ENCODE peak calls at places on chromosomes 13 and 19, in eight cellular contexts. Y is H1, T is GM23338, U is spleen, W is endothelial cell of umbilical vein, Z is GM12878, G is K562, L is suprapubic skin. R is an unnamed sample.

GRCh38 chr19:48506138-48506733 is 5.4 kb downstream of the LMTK3 start:
- DNase-seq in G (peak; percentile 75), L (no peak), U (no peak), Z (no peak), Y (no peak), W (no peak), T (peak; percentile 85), R (no peak)

GRCh38 chr19:46783670-46784069 is 4.7 kb downstream of the SLC1A5 start:
- DNase-seq in Z (no peak), U (no peak), G (no peak), L (no peak), Y (no peak), W (no peak), T (no peak), R (no peak)

GRCh38 chr13:41944635-41945401 is 16.1 kb downstream of the VWA8 start:
- DNase-seq in W (no peak), L (no peak), U (no peak), Y (no peak), Z (no peak), T (no peak), G (no peak), R (no peak)

GRCh38 chr19:56146904-56147303 is 5.8 kb downstream of the ZNF444 start:
- DNase-seq in W (no peak), U (no peak), G (no peak), Z (no peak), T (no peak), Y (no peak), L (no peak), R (no peak)

GRCh38 chr19:40807147-40808020 is 8.4 kb downstream of the EGLN2 start:
- DNase-seq in Y (no peak), G (no peak), W (no peak), T (peak; percentile 85), U (no peak), Z (no peak), L (no peak), R (no peak)

GRCh38 chr19:48819366-48819816 is 8.6 kb upstream of the BCAT2 start:
- DNase-seq in Z (no peak), T (no peak), G (peak; percentile 47), Y (no peak), W (peak; percentile 48), U (no peak), L (peak; percentile 96), R (peak; percentile 97)

GRCh38 chr13:70844391-70845108 is 736.3 kb upstream of the KLHL1 start:
- DNase-seq in Y (no peak), Z (no peak), U (no peak), W (no peak), G (no peak), L (no peak), T (no peak), R (no peak)

GRCh38 chr19:11382898-11383705 is 1.0 kb downstream of the EPOR start:
- DNase-seq in T (peak; percentile 85), U (peak; percentile 91), G (peak; percentile 95), W (peak; percentile 28), L (peak; percentile 75), Z (no peak), Y (no peak), R (no peak)

GRCh38 chr19:2426661-2427322 is 594 bp downstream of the TIMM13 start:
- DNase-seq in W (no peak), L (peak; percentile 76), G (peak; percentile 82), T (peak; percentile 58), Z (no peak), U (peak; percentile 88), Y (no peak), R (no peak)

GRCh38 chr19:45420356-45420755 is 3.4 kb downstream of the ERCC1 start:
- DNase-seq in G (no peak), U (no peak), T (no peak), W (no peak), L (no peak), Y (no peak), Z (no peak), R (no peak)

GRCh38 chr19:15114153-15114540 is 6.9 kb downstream of the SYDE1 start:
- DNase-seq in Y (no peak), T (no peak), G (no peak), L (no peak), Z (no peak), U (no peak), W (no peak), R (no peak)

GRCh38 chr19:53877361-53877766 is 4.6 kb upstream of the PRKCG start:
- DNase-seq in W (no peak), G (no peak), U (no peak), Z (no peak), T (peak; percentile 34), L (no peak), Y (no peak), R (no peak)

GRCh38 chr13:24119593-24120508 is 40.7 kb upstream of the SPATA13 start:
- DNase-seq in W (peak; percentile 14), Y (no peak), G (no peak), L (no peak), U (no peak), T (no peak), Z (no peak), R (no peak)

GRCh38 chr19:50712833-50713232 is 6.8 kb downstream of the SHANK1 start:
- DNase-seq in T (no peak), Y (no peak), U (no peak), Z (no peak), L (no peak), G (no peak), W (no peak), R (no peak)

GRCh38 chr19:57850553-57851017 is 926 bp downstream of the ZNF587 start:
- DNase-seq in G (peak; percentile 56), T (peak; percentile 86), Y (no peak), W (peak; percentile 74), U (no peak), L (no peak), Z (no peak), R (no peak)

GRCh38 chr13:98822238-98822606 is 69.8 kb upstream of the SLC15A1 start:
- DNase-seq in T (no peak), Y (no peak), W (no peak), Z (no peak), G (no peak), L (no peak), U (no peak), R (peak; percentile 89)

GRCh38 chr13:72545030-72545719 is 182.3 kb downstream of the MZT1 start:
- DNase-seq in Y (no peak), Z (no peak), T (no peak), L (no peak), G (no peak), U (no peak), W (no peak), R (no peak)

GRCh38 chr19:47284324-47284899 is 9.7 kb downstream of the INAFM1 start:
- DNase-seq in Z (no peak), W (peak; percentile 57), G (peak; percentile 79), Y (no peak), T (peak; percentile 83), L (no peak), U (no peak), R (no peak)

GRCh38 chr19:33248954-33249613 is 23.4 kb upstream of the SLC7A10 start:
- DNase-seq in U (peak; percentile 92), T (no peak), L (no peak), G (no peak), Z (no peak), W (no peak), Y (no peak), R (no peak)

GRCh38 chr13:106619688-106620555 is 52.0 kb upstream of the ARGLU1 start:
- DNase-seq in G (peak; percentile 36), T (peak; percentile 90), Z (peak; percentile 2), Y (peak; percentile 17), U (no peak), L (no peak), W (peak; percentile 61), R (no peak)

GRCh38 chr19:1082165-1082927 is 12.8 kb downstream of the POLR2E start:
- DNase-seq in Z (no peak), T (peak; percentile 98), W (peak; percentile 40), G (peak; percentile 97), L (peak; percentile 89), Y (peak; percentile 95), U (peak; percentile 90), R (no peak)
- H3K36me3 ChIP-seq in Z (peaks cover 14% of the 10 kb centered on the region), T (no peaks in the 10 kb centered on the region), W (no peaks in the 10 kb centered on the region), G (peaks cover 32% of the 10 kb centered on the region), L (peaks cover 18% of the 10 kb centered on the region), Y (peaks cover 24% of the 10 kb centered on the region), U (peaks cover 99% of the 10 kb centered on the region), R (peaks cover 8% of the 10 kb centered on the region)

GRCh38 chr13:111044087-111044830 is 70.9 kb upstream of the ARHGEF7 start:
- DNase-seq in T (no peak), G (no peak), W (no peak), U (no peak), Y (no peak), Z (no peak), L (no peak), R (peak; percentile 74)

GRCh38 chr13:111047326-111047725 is 67.8 kb upstream of the ARHGEF7 start:
- DNase-seq in L (no peak), Y (no peak), U (no peak), T (no peak), W (no peak), Z (no peak), G (no peak), R (peak; percentile 55)

GRCh38 chr13:111048387-111048786 is 66.7 kb upstream of the ARHGEF7 start:
- DNase-seq in U (no peak), G (no peak), L (no peak), Y (no peak), T (no peak), Z (no peak), W (no peak), R (peak; percentile 39)

GRCh38 chr13:111045170-111045569 is 69.9 kb upstream of the ARHGEF7 start:
- DNase-seq in W (no peak), L (no peak), G (no peak), U (no peak), Z (no peak), Y (no peak), T (no peak), R (no peak)

DNA sequence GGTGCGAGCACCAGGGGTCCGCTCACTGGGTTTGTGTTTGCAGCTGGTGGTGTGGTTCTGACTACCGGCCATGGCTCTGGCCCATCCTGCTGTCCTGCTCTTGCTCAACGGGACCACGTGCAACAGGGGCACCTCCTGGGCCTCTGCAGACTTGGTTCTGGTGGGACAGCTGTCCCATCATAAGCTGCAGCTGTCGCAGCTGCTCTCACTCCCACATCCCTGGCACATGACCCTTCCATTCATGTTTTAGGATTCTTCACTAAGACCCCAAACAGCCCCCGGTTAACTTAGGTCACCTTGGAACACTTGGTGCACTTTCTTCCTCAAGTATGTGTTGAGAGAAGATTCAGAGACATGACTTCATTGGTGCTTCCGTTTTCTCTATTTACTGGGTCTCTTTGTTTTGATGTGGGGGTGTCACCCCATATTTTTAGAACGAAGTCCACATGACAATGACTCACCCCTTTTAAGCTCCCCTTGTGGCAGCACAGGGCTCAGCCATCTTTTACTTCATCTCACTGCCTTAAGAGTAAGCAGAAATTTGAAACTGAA is 68.4 kb upstream of the ARHGEF7 start:
- DNase-seq in L (no peak), T (no peak), Y (no peak), U (no peak), Z (peak; percentile 36), G (peak; percentile 73), W (no peak), R (peak; percentile 90)
- TF ChIP-seq CTCF in L (no peak), T (no peak), Y (no peak), U (peak; percentile 30), Z (peak; percentile 50), G (peak; percentile 17), W (peak; percentile 0), R (no peak)

GRCh38 chr19:18130523-18131242 is 22.3 kb upstream of the PIK3R2 start:
- DNase-seq in G (no peak), W (no peak), U (no peak), Z (no peak), L (no peak), Y (no peak), T (no peak), R (no peak)
- TF ChIP-seq POLR2AphosphoS5 in G (no peak), W (no peak), U (no peak), Z (no peak), L (no peak), Y (no peak), T (no peak), R (no peak)

GRCh38 chr19:3983936-3984583 is 1.2 kb downstream of the EEF2 start:
- DNase-seq in G (no peak), T (no peak), L (peak; percentile 78), U (peak; percentile 87), Z (no peak), W (peak; percentile 34), Y (no peak), R (no peak)
- H3K36me3 ChIP-seq in G (peaks cover 61% of the 10 kb centered on the region), T (peaks cover 53% of the 10 kb centered on the region), L (peaks cover 52% of the 10 kb centered on the region), U (peaks cover 54% of the 10 kb centered on the region), Z (peaks cover 36% of the 10 kb centered on the region), W (peaks cover 50% of the 10 kb centered on the region), Y (peaks cover 56% of the 10 kb centered on the region), R (peaks cover 49% of the 10 kb centered on the region)